ENCODE peak calls at places on chromosomes 16 and 17, in ten cellular contexts. One of them, this sample, is unnamed.

GRCh38 chr17:75589919-75590303 is 2.3 kb downstream of the MYO15B start:
- DNase-seq in fibroblast of lung: no peak
- DNase-seq in activated effector memory CD4-positive, alpha-beta T cell treated with anti-CD3 and anti-CD28 coated beads, Interleukin-2, amount 50 U/mL, for 16 hours: no peak
- DNase-seq in uterus: peak
- DNase-seq in EH: no peak
- DNase-seq in stimulated activated CD8-positive, alpha-beta memory T cell treated with anti-CD3 and anti-CD28 coated beads, Interleukin-7, amount 100 ng/mL, for 1 hour: no peak
- DNase-seq in HTR-8/SVneo: no peak
- DNase-seq in AG09319: no peak
- DNase-seq in lower lobe of right lung: no peak
- DNase-seq in AML-193: no peak
- DNase-seq in this sample: peak

GRCh38 chr16:70738083-70738977 is 52.5 kb upstream of the MTSS2 start:
- DNase-seq in fibroblast of lung: peak
- DNase-seq in activated effector memory CD4-positive, alpha-beta T cell treated with anti-CD3 and anti-CD28 coated beads, Interleukin-2, amount 50 U/mL, for 16 hours: no peak
- DNase-seq in uterus: peak
- DNase-seq in EH: peak
- DNase-seq in stimulated activated CD8-positive, alpha-beta memory T cell treated with anti-CD3 and anti-CD28 coated beads, Interleukin-7, amount 100 ng/mL, for 1 hour: no peak
- DNase-seq in HTR-8/SVneo: peak
- DNase-seq in AG09319: peak
- DNase-seq in lower lobe of right lung: peak
- DNase-seq in AML-193: no peak
- DNase-seq in this sample: peak

GRCh38 chr16:63618896-63619295 is 1503.0 kb downstream of the CDH11 start:
- DNase-seq in fibroblast of lung: no peak
- DNase-seq in activated effector memory CD4-positive, alpha-beta T cell treated with anti-CD3 and anti-CD28 coated beads, Interleukin-2, amount 50 U/mL, for 16 hours: no peak
- DNase-seq in uterus: no peak
- DNase-seq in EH: no peak
- DNase-seq in stimulated activated CD8-positive, alpha-beta memory T cell treated with anti-CD3 and anti-CD28 coated beads, Interleukin-7, amount 100 ng/mL, for 1 hour: no peak
- DNase-seq in HTR-8/SVneo: no peak
- DNase-seq in AG09319: no peak
- DNase-seq in lower lobe of right lung: no peak
- DNase-seq in AML-193: no peak
- DNase-seq in this sample: no peak

GRCh38 chr17:4229627-4230026 is 34.2 kb downstream of the ANKFY1 start:
- DNase-seq in fibroblast of lung: no peak
- DNase-seq in activated effector memory CD4-positive, alpha-beta T cell treated with anti-CD3 and anti-CD28 coated beads, Interleukin-2, amount 50 U/mL, for 16 hours: no peak
- DNase-seq in uterus: peak
- DNase-seq in EH: peak
- DNase-seq in stimulated activated CD8-positive, alpha-beta memory T cell treated with anti-CD3 and anti-CD28 coated beads, Interleukin-7, amount 100 ng/mL, for 1 hour: no peak
- DNase-seq in HTR-8/SVneo: no peak
- DNase-seq in AG09319: no peak
- DNase-seq in lower lobe of right lung: no peak
- DNase-seq in AML-193: no peak
- DNase-seq in this sample: peak

GRCh38 chr16:69089091-69089912 is 16.2 kb upstream of the HAS3 start:
- DNase-seq in fibroblast of lung: no peak
- DNase-seq in activated effector memory CD4-positive, alpha-beta T cell treated with anti-CD3 and anti-CD28 coated beads, Interleukin-2, amount 50 U/mL, for 16 hours: peak
- DNase-seq in uterus: no peak
- DNase-seq in EH: no peak
- DNase-seq in stimulated activated CD8-positive, alpha-beta memory T cell treated with anti-CD3 and anti-CD28 coated beads, Interleukin-7, amount 100 ng/mL, for 1 hour: no peak
- DNase-seq in HTR-8/SVneo: no peak
- DNase-seq in AG09319: no peak
- DNase-seq in lower lobe of right lung: peak
- DNase-seq in AML-193: no peak
- DNase-seq in this sample: no peak

GRCh38 chr17:7887038-7887481 is 1.5 kb upstream of the CHD3 start:
- DNase-seq in fibroblast of lung: no peak
- DNase-seq in activated effector memory CD4-positive, alpha-beta T cell treated with anti-CD3 and anti-CD28 coated beads, Interleukin-2, amount 50 U/mL, for 16 hours: no peak
- DNase-seq in uterus: no peak
- DNase-seq in EH: no peak
- DNase-seq in stimulated activated CD8-positive, alpha-beta memory T cell treated with anti-CD3 and anti-CD28 coated beads, Interleukin-7, amount 100 ng/mL, for 1 hour: no peak
- DNase-seq in HTR-8/SVneo: peak
- DNase-seq in AG09319: no peak
- DNase-seq in lower lobe of right lung: no peak
- DNase-seq in AML-193: peak
- DNase-seq in this sample: no peak

GRCh38 chr16:84115919-84116719 is 623 bp downstream of the MBTPS1 start:
- DNase-seq in fibroblast of lung: peak
- DNase-seq in activated effector memory CD4-positive, alpha-beta T cell treated with anti-CD3 and anti-CD28 coated beads, Interleukin-2, amount 50 U/mL, for 16 hours: peak
- DNase-seq in uterus: no peak
- DNase-seq in EH: peak
- DNase-seq in stimulated activated CD8-positive, alpha-beta memory T cell treated with anti-CD3 and anti-CD28 coated beads, Interleukin-7, amount 100 ng/mL, for 1 hour: peak
- DNase-seq in HTR-8/SVneo: peak
- DNase-seq in AG09319: no peak
- DNase-seq in lower lobe of right lung: no peak
- DNase-seq in AML-193: no peak
- DNase-seq in this sample: no peak

GRCh38 chr17:59859444-59860025 is 33.2 kb downstream of the TUBD1 start:
- DNase-seq in fibroblast of lung: peak
- DNase-seq in activated effector memory CD4-positive, alpha-beta T cell treated with anti-CD3 and anti-CD28 coated beads, Interleukin-2, amount 50 U/mL, for 16 hours: no peak
- DNase-seq in uterus: no peak
- DNase-seq in EH: peak
- DNase-seq in stimulated activated CD8-positive, alpha-beta memory T cell treated with anti-CD3 and anti-CD28 coated beads, Interleukin-7, amount 100 ng/mL, for 1 hour: no peak
- DNase-seq in HTR-8/SVneo: no peak
- DNase-seq in AG09319: peak
- DNase-seq in lower lobe of right lung: no peak
- DNase-seq in AML-193: peak
- DNase-seq in this sample: no peak

GRCh38 chr16:59296002-59296401 is 561.9 kb upstream of the GOT2 start:
- DNase-seq in fibroblast of lung: peak
- DNase-seq in activated effector memory CD4-positive, alpha-beta T cell treated with anti-CD3 and anti-CD28 coated beads, Interleukin-2, amount 50 U/mL, for 16 hours: no peak
- DNase-seq in uterus: no peak
- DNase-seq in EH: no peak
- DNase-seq in stimulated activated CD8-positive, alpha-beta memory T cell treated with anti-CD3 and anti-CD28 coated beads, Interleukin-7, amount 100 ng/mL, for 1 hour: no peak
- DNase-seq in HTR-8/SVneo: no peak
- DNase-seq in AG09319: no peak
- DNase-seq in lower lobe of right lung: no peak
- DNase-seq in AML-193: no peak
- DNase-seq in this sample: no peak

This sample was measured in aorta.